ENCODE peak calls at places on chromosome X, in eight cellular contexts. G is brain pericyte; C is LoVo; E is NCI-H2171; O is ACHN; Y is ureter; T is A172; F is stimulated activated CD4-positive, alpha-beta T cell treated with anti-CD3 and anti-CD28 coated beads, Interleukin-2, amount 100 ng/mL, for 48 hours. N is an unnamed sample.

GRCh38 chrX:3176439-3176820 is 135.2 kb downstream of the ARSF start:
- DNase-seq in C (no peak), Y (no peak), O (peak), E (no peak), T (peak), G (no peak), F (no peak), N (no peak)

GRCh38 chrX:136147966-136148365 is 633 bp downstream of the FHL1 start:
- DNase-seq in C (no peak), E (no peak), G (no peak), T (no peak), Y (no peak), F (no peak), O (no peak), N (no peak)

GRCh38 chrX:101759000-101759399 is 99.3 kb upstream of the ARMCX2 start:
- DNase-seq in T (peak), E (no peak), O (peak), G (no peak), C (no peak), Y (no peak), F (peak), N (peak)

GRCh38 chrX:30657542-30658238 is 4.5 kb downstream of the GK start:
- DNase-seq in F (no peak), O (no peak), T (peak), E (no peak), G (no peak), Y (no peak), C (peak), N (no peak)

GRCh38 chrX:115912372-115912897 is 258.1 kb upstream of the AGTR2 start:
- DNase-seq in Y (no peak), T (no peak), G (no peak), C (no peak), F (no peak), E (no peak), O (no peak), N (peak)

GRCh38 chrX:97294016-97294415 is 410.3 kb downstream of the RPA4 start:
- DNase-seq in E (no peak), G (no peak), F (no peak), C (no peak), O (no peak), T (no peak), Y (no peak), N (no peak)

GRCh38 chrX:13440166-13440565 is 120.3 kb upstream of the ATXN3L start:
- DNase-seq in O (no peak), G (no peak), F (no peak), C (no peak), Y (no peak), E (no peak), T (no peak), N (no peak)

GRCh38 chrX:39613508-39613921 is 484.2 kb downstream of the BCOR start:
- DNase-seq in C (peak), Y (no peak), T (no peak), E (peak), F (no peak), O (peak), G (no peak), N (peak)

GRCh38 chrX:110327336-110327735 is 9.5 kb upstream of the AMMECR1 start:
- DNase-seq in O (no peak), F (no peak), E (no peak), C (no peak), Y (no peak), T (no peak), G (no peak), N (no peak)

GRCh38 chrX:129876734-129877395 is 29.1 kb upstream of the UTP14A start:
- DNase-seq in E (no peak), T (peak), C (peak), Y (no peak), G (no peak), O (peak), F (no peak), N (peak)

GRCh38 chrX:10110984-10111363 is 45.8 kb upstream of the CLCN4 start:
- DNase-seq in Y (no peak), T (no peak), E (no peak), O (no peak), G (no peak), C (no peak), F (peak), N (no peak)

GRCh38 chrX:116379854-116380253 is 56.6 kb upstream of the SLC6A14 start:
- DNase-seq in C (no peak), T (no peak), F (no peak), G (no peak), O (no peak), E (no peak), Y (no peak), N (no peak)

GRCh38 chrX:70444326-70445196 is at the start of gene DLG3:
- DNase-seq in Y (no peak), T (no peak), O (peak), G (no peak), E (peak), F (no peak), C (no peak), N (peak)

GRCh38 chrX:152833378-152833777 is 2.5 kb downstream of the NSDHL start:
- DNase-seq in F (no peak), Y (no peak), C (no peak), T (no peak), O (no peak), G (no peak), E (no peak), N (no peak)

GRCh38 chrX:12138366-12139313 is at the start of gene FRMPD4:
- DNase-seq in G (no peak), E (no peak), T (no peak), Y (no peak), O (no peak), F (no peak), C (no peak), N (peak)

GRCh38 chrX:46811101-46811500 is 25.7 kb upstream of the RP2 start:
- DNase-seq in Y (no peak), E (no peak), C (no peak), O (no peak), F (no peak), G (no peak), T (no peak), N (no peak)

GRCh38 chrX:150465326-150465725 is 102.2 kb downstream of the MAMLD1 start:
- DNase-seq in E (no peak), F (no peak), T (no peak), Y (peak), O (no peak), G (no peak), C (no peak), N (no peak)

GRCh38 chrX:261858-262390 is 19.3 kb upstream of the PLCXD1 start:
- DNase-seq in G (no peak), C (no peak), O (no peak), T (no peak), Y (peak), F (no peak), E (no peak), N (no peak)

GRCh38 chrX:76850851-76851250 is 423.3 kb downstream of the MAGEE1 start:
- DNase-seq in C (no peak), Y (no peak), G (no peak), O (no peak), E (no peak), F (no peak), T (no peak), N (peak)

GRCh38 chrX:51332188-51332942 is at the start of gene NUDT10:
- DNase-seq in C (no peak), G (no peak), F (peak), T (no peak), O (no peak), Y (peak), E (no peak), N (peak)

GRCh38 chrX:72540318-72540717 is 32.3 kb downstream of the HDAC8 start:
- DNase-seq in Y (no peak), C (no peak), G (no peak), F (no peak), T (peak), E (peak), O (peak), N (no peak)

GRCh38 chrX:68429216-68429615 is 4.1 kb downstream of the OPHN1 start:
- DNase-seq in F (no peak), Y (no peak), O (peak), G (no peak), T (peak), E (no peak), C (no peak), N (no peak)

GRCh38 chrX:113644426-113644825 is 803.8 kb upstream of the AMOT start:
- DNase-seq in Y (no peak), O (no peak), E (no peak), C (no peak), F (no peak), T (peak), G (no peak), N (no peak)

GRCh38 chrX:34903316-34903715 is 39.3 kb upstream of the FAM47B start:
- DNase-seq in O (no peak), C (peak), F (no peak), T (peak), Y (no peak), G (no peak), E (no peak), N (no peak)

GRCh38 chrX:17453791-17454190 is 78.8 kb downstream of the NHS start:
- DNase-seq in G (no peak), O (no peak), C (no peak), F (no peak), Y (no peak), T (no peak), E (no peak), N (no peak)